ENCODE peak calls at places on chromosomes 6 and 20, in six cellular contexts. One of them, this sample, is unnamed.

GRCh38 chr20:54254596-54254995 is 46.7 kb downstream of the PFDN4 start:
- ATAC-seq in natural killer cell: no peak
- ATAC-seq in lower lobe of right lung: no peak
- ATAC-seq in PC-3: no peak
- ATAC-seq in activated T-cell treated with anti-CD3 and anti-CD28 coated beads, Interleukin-2, amount 50 U/mL, for 4 hours: no peak
- ATAC-seq in left cardiac atrium: no peak
- ATAC-seq in this sample: no peak

GRCh38 chr6:1029196-1029595 is 282.7 kb upstream of the FOXQ1 start:
- ATAC-seq in natural killer cell: no peak
- ATAC-seq in lower lobe of right lung: peak; percentile 45
- ATAC-seq in PC-3: no peak
- ATAC-seq in activated T-cell treated with anti-CD3 and anti-CD28 coated beads, Interleukin-2, amount 50 U/mL, for 4 hours: no peak
- ATAC-seq in left cardiac atrium: no peak
- ATAC-seq in this sample: no peak

GRCh38 chr20:35617397-35618031 is 1.9 kb downstream of the SPAG4 start:
- ATAC-seq in natural killer cell: no peak
- ATAC-seq in lower lobe of right lung: peak; percentile 11
- ATAC-seq in PC-3: peak; percentile 19
- ATAC-seq in activated T-cell treated with anti-CD3 and anti-CD28 coated beads, Interleukin-2, amount 50 U/mL, for 4 hours: no peak
- ATAC-seq in left cardiac atrium: no peak
- ATAC-seq in this sample: no peak

GRCh38 chr6:5403619-5404018 is 142.3 kb downstream of the FARS2 start:
- ATAC-seq in natural killer cell: no peak
- ATAC-seq in lower lobe of right lung: no peak
- ATAC-seq in PC-3: peak; percentile 77
- ATAC-seq in activated T-cell treated with anti-CD3 and anti-CD28 coated beads, Interleukin-2, amount 50 U/mL, for 4 hours: no peak
- ATAC-seq in left cardiac atrium: no peak
- ATAC-seq in this sample: no peak

GRCh38 chr20:5369622-5370021 is 52.9 kb upstream of the PROKR2 start:
- ATAC-seq in natural killer cell: no peak
- ATAC-seq in lower lobe of right lung: no peak
- ATAC-seq in PC-3: no peak
- ATAC-seq in activated T-cell treated with anti-CD3 and anti-CD28 coated beads, Interleukin-2, amount 50 U/mL, for 4 hours: peak; percentile 37
- ATAC-seq in left cardiac atrium: no peak
- ATAC-seq in this sample: no peak

GRCh38 chr20:49790077-49790798 is 22.4 kb upstream of the SLC9A8 start:
- ATAC-seq in natural killer cell: no peak
- ATAC-seq in lower lobe of right lung: peak; percentile 22
- ATAC-seq in PC-3: no peak
- ATAC-seq in activated T-cell treated with anti-CD3 and anti-CD28 coated beads, Interleukin-2, amount 50 U/mL, for 4 hours: no peak
- ATAC-seq in left cardiac atrium: peak; percentile 53
- ATAC-seq in this sample: peak; percentile 25

GRCh38 chr6:142682985-142683384 is 262.0 kb downstream of the HIVEP2 start:
- ATAC-seq in natural killer cell: no peak
- ATAC-seq in lower lobe of right lung: no peak
- ATAC-seq in PC-3: no peak
- ATAC-seq in activated T-cell treated with anti-CD3 and anti-CD28 coated beads, Interleukin-2, amount 50 U/mL, for 4 hours: no peak
- ATAC-seq in left cardiac atrium: no peak
- ATAC-seq in this sample: no peak

GRCh38 chr6:4732691-4733315 is 43.4 kb upstream of the CDYL start:
- ATAC-seq in natural killer cell: no peak
- ATAC-seq in lower lobe of right lung: peak; percentile 63
- ATAC-seq in PC-3: peak; percentile 96
- ATAC-seq in activated T-cell treated with anti-CD3 and anti-CD28 coated beads, Interleukin-2, amount 50 U/mL, for 4 hours: no peak
- ATAC-seq in left cardiac atrium: peak; percentile 23
- ATAC-seq in this sample: peak; percentile 77

GRCh38 chr6:28988536-28989415 is 16.3 kb downstream of the ZNF311 start:
- ATAC-seq in natural killer cell: peak; percentile 80
- ATAC-seq in lower lobe of right lung: peak; percentile 47
- ATAC-seq in PC-3: no peak
- ATAC-seq in activated T-cell treated with anti-CD3 and anti-CD28 coated beads, Interleukin-2, amount 50 U/mL, for 4 hours: peak; percentile 82
- ATAC-seq in left cardiac atrium: no peak
- ATAC-seq in this sample: no peak

This sample was measured in gastroesophageal sphincter.